ENCODE peak calls at places on chromosomes 2 and 18, in seven cellular contexts. O, B, R, K, D, M and C are unnamed samples.

GRCh38 chr2:101349893-101350662 is 37.2 kb downstream of the CREG2 start:
- DNase-seq in O (no peak), B (peak), R (peak), K (peak), D (no peak), M (peak), C (no peak)

GRCh38 chr2:150872919-150873772 is 385.7 kb upstream of the RND3 start:
- DNase-seq in O (no peak), B (no peak), R (no peak), K (no peak), D (peak), M (peak), C (peak)

GRCh38 chr2:76692896-76693295 is 829.3 kb downstream of the LRRTM4 start:
- DNase-seq in O (no peak), B (no peak), R (no peak), K (no peak), D (no peak), M (no peak), C (no peak)

GRCh38 chr2:8580316-8581047 is 101.4 kb upstream of the ID2 start:
- DNase-seq in O (no peak), B (no peak), R (no peak), K (no peak), D (no peak), M (no peak), C (no peak)

GRCh38 chr18:78559584-78559983 is 420.0 kb upstream of the SALL3 start:
- DNase-seq in O (no peak), B (no peak), R (no peak), K (no peak), D (no peak), M (no peak), C (no peak)

GRCh38 chr18:79366177-79367094 is 29.3 kb upstream of the NFATC1 start:
- DNase-seq in O (no peak), B (no peak), R (no peak), K (peak), D (no peak), M (no peak), C (no peak)

GRCh38 chr18:8801263-8801901 is 96.0 kb downstream of the MTCL1 start:
- DNase-seq in O (no peak), B (peak), R (no peak), K (peak), D (no peak), M (peak), C (no peak)

GRCh38 chr2:222711315-222711940 is 40.0 kb downstream of the MOGAT1 start:
- DNase-seq in O (no peak), B (no peak), R (no peak), K (no peak), D (no peak), M (no peak), C (no peak)

GRCh38 chr18:77254711-77255110 is 5.1 kb downstream of the GALR1 start:
- DNase-seq in O (no peak), B (no peak), R (no peak), K (no peak), D (peak), M (no peak), C (no peak)

GRCh38 chr2:230658877-230659652 is 53.6 kb upstream of the CAB39 start:
- DNase-seq in O (no peak), B (no peak), R (no peak), K (no peak), D (no peak), M (no peak), C (no peak)

GRCh38 chr2:157691695-157692094 is 63.0 kb upstream of the ACVR1C start:
- DNase-seq in O (no peak), B (peak), R (no peak), K (no peak), D (no peak), M (no peak), C (no peak)

GRCh38 chr2:70988151-70988550 is 6.5 kb downstream of the TEX261 start:
- DNase-seq in O (no peak), B (no peak), R (no peak), K (no peak), D (no peak), M (no peak), C (no peak)

GRCh38 chr2:200298015-200298414 is 8.5 kb upstream of the SPATS2L start:
- DNase-seq in O (no peak), B (no peak), R (no peak), K (no peak), D (no peak), M (no peak), C (no peak)

GRCh38 chr2:105290981-105291660 is 38.4 kb downstream of the TGFBRAP1 start:
- DNase-seq in O (no peak), B (no peak), R (no peak), K (no peak), D (no peak), M (no peak), C (no peak)

GRCh38 chr2:185208261-185208660 is 530.3 kb upstream of the FSIP2 start:
- DNase-seq in O (peak), B (peak), R (no peak), K (no peak), D (peak), M (peak), C (peak)

GRCh38 chr18:10558243-10558966 is 32.6 kb downstream of the NAPG start:
- DNase-seq in O (no peak), B (no peak), R (no peak), K (no peak), D (no peak), M (no peak), C (no peak)

DNA sequence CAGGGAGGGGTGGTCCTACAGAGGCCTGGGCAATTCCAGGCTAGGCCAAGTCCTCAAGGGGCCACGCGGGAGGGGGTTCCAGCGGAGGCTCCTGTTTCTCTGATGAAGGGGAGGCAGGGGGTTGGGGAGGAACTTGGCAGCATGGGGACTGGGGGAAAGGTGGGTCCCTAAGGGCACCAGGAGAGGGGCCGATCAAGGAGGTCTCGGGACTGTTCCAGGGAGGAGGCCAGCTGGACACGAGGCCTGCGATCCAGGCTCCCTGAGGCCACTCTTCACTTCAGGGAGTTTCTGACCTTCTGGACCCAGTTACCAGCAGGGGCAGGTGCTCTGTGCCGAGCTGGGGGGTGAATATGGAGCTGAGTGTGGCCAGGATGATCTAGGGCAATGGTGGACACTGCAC is 71.5 kb downstream of the ASB1 start:
- DNase-seq in O (no peak), B (no peak), R (no peak), K (no peak), D (no peak), M (no peak), C (no peak)
- H3K4me2 ChIP-seq in O (no peak), B (no peak), R (no peak), K (no peak), D (no peak), M (no peak), C (no peak)

DNA sequence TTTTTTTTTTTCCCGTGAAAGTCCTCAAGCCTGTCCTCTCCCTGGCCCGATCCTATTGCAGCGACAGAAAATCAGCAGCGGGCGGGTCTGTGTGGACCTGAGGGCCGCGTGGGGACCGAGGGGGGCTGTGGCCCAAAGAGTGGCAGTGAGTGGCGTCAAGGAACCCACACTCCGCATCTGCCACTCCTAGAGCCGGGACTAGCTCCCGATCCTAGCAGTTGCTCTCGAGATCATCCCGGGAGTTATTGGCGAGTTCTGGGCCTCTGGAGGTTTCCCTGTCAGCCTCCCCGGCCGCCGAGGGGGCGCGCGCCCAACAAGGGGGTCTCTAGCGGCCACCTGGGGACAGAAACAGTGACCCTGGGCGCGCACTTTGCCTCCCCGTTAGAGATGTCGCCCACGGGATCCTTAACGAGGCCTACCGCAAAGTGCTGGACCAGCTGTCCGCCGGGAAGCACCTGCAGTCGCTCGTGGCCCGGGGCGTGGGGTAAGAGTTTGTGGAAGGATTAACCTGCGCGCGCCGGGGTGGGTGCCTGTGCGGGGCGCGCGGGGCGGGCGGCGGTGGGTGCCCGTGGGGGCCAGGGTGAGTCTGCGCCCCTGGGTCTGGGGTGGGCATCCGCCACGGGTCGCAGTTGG is 3.3 kb downstream of the ADCYAP1 start:
- DNase-seq in O (no peak), B (no peak), R (no peak), K (no peak), D (peak), M (no peak), C (peak)
- TF ChIP-seq EZH2 in O (no peak), B (peak), R (no peak), K (peak), D (peak), M (no peak), C (peak)

DNA sequence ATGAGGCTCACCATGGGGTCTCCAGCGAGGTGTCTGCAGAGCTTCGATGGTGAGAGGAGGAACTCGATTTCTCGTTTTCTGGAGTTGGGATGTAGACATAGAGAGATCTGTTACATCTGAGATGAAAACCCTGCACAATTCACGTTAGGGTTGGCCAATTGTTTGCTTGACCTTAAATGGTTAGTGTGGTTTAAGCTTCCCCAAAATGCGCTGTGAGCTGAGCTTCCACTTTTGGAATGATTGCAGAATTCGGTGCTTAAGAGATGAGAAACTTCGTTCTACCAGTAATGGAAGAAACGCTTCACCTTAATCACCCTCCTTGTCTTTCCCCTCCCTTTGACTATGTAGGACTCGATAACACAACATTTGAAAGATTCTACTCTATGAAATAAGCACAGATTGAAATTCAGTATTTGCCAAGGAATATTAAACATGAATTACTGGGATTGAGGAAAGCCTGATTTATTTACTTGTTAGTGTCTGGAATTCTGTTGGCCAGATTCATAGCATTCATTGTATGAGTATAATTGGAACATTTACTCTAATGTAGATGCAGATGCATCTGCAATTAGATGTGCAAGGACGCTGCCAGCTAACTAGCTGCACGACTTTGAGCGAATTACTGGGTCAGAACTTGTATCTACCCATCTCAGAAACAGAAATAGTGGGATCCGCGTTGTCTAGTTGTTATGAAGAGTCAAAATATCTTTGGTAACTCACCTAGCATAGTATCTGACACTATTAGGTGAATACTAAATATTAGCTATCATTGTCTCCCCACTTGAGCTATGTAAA is 1.6 kb upstream of the KLF7 start:
- DNase-seq in O (no peak), B (no peak), R (no peak), K (peak), D (no peak), M (no peak), C (no peak)
- TF ChIP-seq EZH2phosphoT487 in O (no peak), B (no peak), R (no peak), K (no peak), D (no peak), M (no peak), C (no peak)

DNA sequence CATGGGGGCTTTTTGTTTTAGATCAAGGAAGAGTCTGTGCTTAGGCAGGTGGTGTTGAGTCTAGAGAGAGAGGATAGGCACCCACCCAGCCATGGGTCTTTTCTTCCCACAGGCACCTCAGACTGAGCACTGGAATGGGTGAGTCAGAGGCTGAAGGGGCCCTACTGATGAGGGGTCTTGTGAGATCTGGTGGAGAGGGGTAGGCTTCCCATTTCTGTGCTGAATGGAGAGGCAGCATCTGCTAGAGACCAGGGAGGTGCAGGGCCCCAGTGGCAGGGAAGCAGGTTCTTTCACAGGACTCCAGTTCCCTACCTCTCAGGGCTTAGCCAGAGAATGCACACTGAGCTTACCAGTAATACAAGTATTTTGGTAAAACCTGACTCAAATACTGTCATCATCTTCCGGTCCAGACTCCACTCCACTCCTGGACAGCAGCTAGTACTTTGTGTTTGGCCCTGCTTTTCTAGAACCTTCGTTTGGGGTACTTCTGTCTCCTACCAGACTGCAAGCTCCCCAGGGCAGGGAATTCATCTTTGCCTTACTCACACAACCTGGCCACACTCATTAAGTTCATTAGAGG is 108.7 kb upstream of the CDC42EP3 start:
- DNase-seq in O (no peak), B (peak), R (no peak), K (peak), D (no peak), M (no peak), C (no peak)
- H3K4me2 ChIP-seq in O (no peak), B (peak), R (no peak), K (peak), D (no peak), M (no peak), C (no peak)

GRCh38 chr2:170714156-170715061 is 728 bp upstream of the SP5 start:
- DNase-seq in O (no peak), B (peak), R (peak), K (peak), D (peak), M (peak), C (peak)

GRCh38 chr2:170715932-170716777 is 1.0 kb downstream of the SP5 start:
- DNase-seq in O (no peak), B (no peak), R (no peak), K (no peak), D (peak), M (peak), C (peak)

GRCh38 chr2:170713280-170714155 is 1.6 kb upstream of the SP5 start:
- DNase-seq in O (no peak), B (no peak), R (no peak), K (no peak), D (peak), M (peak), C (peak)

GRCh38 chr2:170716851-170717598 is 1.9 kb downstream of the SP5 start:
- DNase-seq in O (no peak), B (no peak), R (no peak), K (peak), D (peak), M (peak), C (peak)

DNA sequence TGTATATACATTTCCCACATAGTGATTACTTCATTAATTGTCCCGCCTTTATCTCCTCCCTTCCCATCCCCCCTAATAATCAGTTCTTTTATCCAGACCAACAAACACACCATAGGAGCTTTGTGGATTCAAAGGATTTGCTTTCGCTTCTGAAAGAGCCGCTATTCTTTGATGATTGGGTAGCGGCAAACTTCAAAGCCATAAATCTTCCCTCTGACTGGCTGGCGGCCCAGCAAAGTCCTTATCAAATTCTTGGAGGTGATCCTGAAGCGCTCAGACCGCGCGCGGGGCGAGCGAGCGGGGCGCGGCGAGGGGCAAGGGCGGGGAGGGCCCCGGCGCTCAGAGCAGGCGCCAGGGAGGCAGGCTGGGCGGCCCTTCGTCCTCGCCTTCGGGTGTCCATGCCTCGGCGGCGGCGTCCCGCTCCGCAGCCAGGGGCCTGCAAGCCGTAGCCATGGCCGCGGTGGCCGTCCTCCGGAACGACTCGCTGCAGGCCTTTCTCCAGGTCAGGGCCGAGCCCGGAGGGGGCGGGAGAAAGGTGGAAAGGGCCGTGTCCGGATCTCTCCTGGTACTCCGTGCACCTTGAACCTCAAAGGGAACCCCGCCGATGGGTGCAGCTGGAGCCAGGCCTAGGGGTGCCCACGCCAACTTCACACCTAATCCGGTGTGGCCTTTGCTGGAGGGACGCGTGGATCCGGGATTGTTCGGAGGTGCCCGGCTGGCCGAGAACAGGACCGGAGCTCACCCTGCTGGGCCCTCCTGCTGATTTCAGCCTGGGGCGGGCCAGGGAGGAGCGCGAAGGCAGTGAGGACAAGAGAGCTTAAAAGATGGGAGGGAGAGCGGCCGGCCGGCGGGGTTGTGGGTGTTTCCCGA is at the start of gene SP5:
- DNase-seq in O (peak), B (peak), R (peak), K (peak), D (peak), M (peak), C (peak)
- TF ChIP-seq EZH2 in O (no peak), B (no peak), R (no peak), K (peak), D (peak), M (peak), C (peak)